ENCODE peak calls at places on chromosomes 3 and 15, in five cellular contexts. G, F, Y, X and D are unnamed samples.

GRCh38 chr15:47715856-47716445 is 1.4 kb upstream of the SEMA6D start:
- DNase-seq in G (no peak), F (no peak), Y (peak; percentile 53), X (no peak), D (no peak)

GRCh38 chr15:85706779-85707518 is 87.8 kb downstream of the KLHL25 start:
- DNase-seq in G (peak; percentile 43), F (peak; percentile 87), Y (no peak), X (no peak), D (peak; percentile 67)

GRCh38 chr15:40046721-40047412 is 7.9 kb upstream of the SRP14 start:
- DNase-seq in G (no peak), F (no peak), Y (no peak), X (no peak), D (no peak)

GRCh38 chr15:52678468-52679231 is 538 bp downstream of the ATOSA start:
- DNase-seq in G (peak; percentile 81), F (peak; percentile 44), Y (peak; percentile 82), X (peak; percentile 83), D (peak; percentile 66)

GRCh38 chr3:178802259-178802658 is 266.0 kb downstream of the KCNMB2 start:
- DNase-seq in G (no peak), F (no peak), Y (no peak), X (no peak), D (no peak)

GRCh38 chr3:123801474-123801873 is 82.7 kb downstream of the MYLK start:
- DNase-seq in G (no peak), F (no peak), Y (no peak), X (no peak), D (no peak)

GRCh38 chr3:144989756-144990155 is 1018.1 kb downstream of the DIPK2A start:
- DNase-seq in G (no peak), F (no peak), Y (no peak), X (no peak), D (no peak)

GRCh38 chr15:63353261-63353660 is 28.4 kb downstream of the CA12 start:
- DNase-seq in G (no peak), F (no peak), Y (no peak), X (no peak), D (no peak)

GRCh38 chr3:120569224-120569915 is 26.8 kb upstream of the NDUFB4 start:
- DNase-seq in G (no peak), F (no peak), Y (no peak), X (no peak), D (no peak)

GRCh38 chr15:72936691-72937679 is 115.3 kb upstream of the NEO1 start:
- DNase-seq in G (no peak), F (no peak), Y (no peak), X (no peak), D (no peak)

GRCh38 chr3:41200669-41201021 is 1.3 kb downstream of the CTNNB1 start:
- DNase-seq in G (peak; percentile 39), F (no peak), Y (peak; percentile 53), X (no peak), D (peak; percentile 62)

GRCh38 chr3:139227165-139227564 is 116.7 kb upstream of the MRPS22 start:
- DNase-seq in G (no peak), F (no peak), Y (no peak), X (no peak), D (no peak)

GRCh38 chr3:135240426-135240825 is 445.4 kb downstream of the EPHB1 start:
- DNase-seq in G (no peak), F (no peak), Y (peak; percentile 46), X (peak; percentile 74), D (no peak)

GRCh38 chr15:89783861-89784685 is 7.9 kb downstream of the MESP2 start:
- DNase-seq in G (no peak), F (no peak), Y (no peak), X (no peak), D (no peak)

GRCh38 chr3:100715176-100715575 is 5.9 kb downstream of the TFG start:
- DNase-seq in G (no peak), F (no peak), Y (no peak), X (no peak), D (no peak)

GRCh38 chr3:153070153-153070868 is 91.7 kb upstream of the RAP2B start:
- DNase-seq in G (peak; percentile 6), F (peak; percentile 47), Y (no peak), X (no peak), D (no peak)

GRCh38 chr15:99978426-99978825 is 245.2 kb upstream of the LYSMD4 start:
- DNase-seq in G (no peak), F (no peak), Y (no peak), X (peak; percentile 64), D (no peak)

GRCh38 chr3:149390772-149391212 is 13.3 kb upstream of the TM4SF1 start:
- DNase-seq in G (no peak), F (no peak), Y (no peak), X (no peak), D (no peak)

GRCh38 chr3:125684199-125684598 is 88.9 kb upstream of the OSBPL11 start:
- DNase-seq in G (peak; percentile 60), F (no peak), Y (peak; percentile 73), X (peak; percentile 82), D (peak; percentile 4)

GRCh38 chr3:33385423-33385822 is 54.8 kb downstream of the UBP1 start:
- DNase-seq in G (no peak), F (no peak), Y (no peak), X (no peak), D (peak; percentile 14)

GRCh38 chr3:97991278-97991652 is 19.0 kb upstream of the RIOX2 start:
- DNase-seq in G (no peak), F (no peak), Y (no peak), X (no peak), D (no peak)
- H2AFZ ChIP-seq in G (no peak overlapping the region), F (no peak overlapping the region), Y (no peak overlapping the region), X (peak overlapping the region; percentile 70), D (no peak overlapping the region)

DNA sequence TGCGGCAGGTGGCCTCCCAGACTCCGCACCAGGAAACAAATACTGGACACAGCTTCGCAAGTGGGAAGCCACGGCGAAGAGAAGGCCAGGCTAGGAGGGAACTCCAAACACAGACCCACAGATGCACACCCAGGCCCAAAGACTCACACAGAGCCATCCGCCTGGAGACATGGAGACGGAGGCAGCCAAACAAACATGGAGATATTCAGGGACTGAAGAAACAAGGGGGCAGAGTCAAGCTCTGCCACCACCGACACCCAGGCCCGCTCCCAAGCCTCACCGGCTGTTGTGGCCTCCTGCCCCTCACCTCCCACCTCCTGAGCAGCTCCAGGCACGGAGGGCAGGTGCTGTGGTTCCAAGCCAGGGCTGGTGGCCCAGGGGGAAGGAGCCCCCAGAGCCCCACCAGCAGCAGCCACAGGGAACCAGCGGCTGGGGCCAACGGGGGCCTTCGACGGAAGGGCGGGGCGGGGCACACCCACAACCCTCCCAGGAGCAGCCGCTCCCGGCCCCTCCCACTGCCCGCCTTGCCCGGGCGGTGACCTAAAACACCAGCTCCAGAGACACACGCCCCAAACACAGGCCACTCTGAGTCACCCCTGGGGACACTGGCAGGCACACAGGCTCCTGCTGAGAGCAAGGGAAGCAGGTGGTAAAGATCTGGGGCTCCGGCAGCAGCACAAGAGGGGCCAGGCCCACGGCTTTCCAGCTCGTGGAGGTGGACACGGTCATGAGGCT is 31.9 kb downstream of the TNK2 start:
- DNase-seq in G (peak; percentile 51), F (no peak), Y (no peak), X (no peak), D (no peak)
- H3K27ac ChIP-seq in G (no peak overlapping the region), F (no peak overlapping the region), Y (no peak overlapping the region), X (no peak overlapping the region), D (no peak overlapping the region)

DNA sequence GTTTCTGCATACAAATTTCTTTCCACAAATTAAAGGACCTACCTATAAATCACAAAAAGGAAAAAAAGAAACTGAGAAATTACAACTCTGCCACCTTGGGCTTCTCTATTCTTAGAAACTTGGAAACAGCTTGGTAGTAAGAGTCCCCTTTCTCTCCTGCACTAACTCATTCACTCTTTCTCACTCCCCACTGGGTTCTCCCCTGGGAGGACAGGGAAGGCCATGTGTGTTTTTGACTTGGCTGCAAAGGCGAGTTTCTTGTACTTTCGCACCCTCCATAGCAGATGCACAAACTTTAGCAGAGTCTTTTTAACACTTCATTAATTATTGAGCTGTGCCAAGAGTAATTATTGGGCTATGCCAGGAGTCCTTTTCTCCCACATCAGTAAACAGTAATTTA is 224.5 kb upstream of the ATP11B start:
- DNase-seq in G (no peak), F (no peak), Y (no peak), X (no peak), D (no peak)
- TF ChIP-seq EZH2phosphoT487 in G (no peak), F (no peak), Y (no peak), X (no peak), D (no peak)

GRCh38 chr3:127740136-127740915 is 67.6 kb downstream of the ABTB1 start:
- DNase-seq in G (no peak), F (no peak), Y (no peak), X (no peak), D (no peak)

GRCh38 chr3:127741690-127742089 is 68.9 kb downstream of the ABTB1 start:
- DNase-seq in G (no peak), F (no peak), Y (no peak), X (no peak), D (no peak)

GRCh38 chr3:127741246-127741645 is 68.5 kb downstream of the ABTB1 start:
- DNase-seq in G (no peak), F (no peak), Y (no peak), X (no peak), D (no peak)

GRCh38 chr3:127738192-127738840 is 65.6 kb downstream of the ABTB1 start:
- DNase-seq in G (peak; percentile 38), F (no peak), Y (no peak), X (no peak), D (no peak)

DNA sequence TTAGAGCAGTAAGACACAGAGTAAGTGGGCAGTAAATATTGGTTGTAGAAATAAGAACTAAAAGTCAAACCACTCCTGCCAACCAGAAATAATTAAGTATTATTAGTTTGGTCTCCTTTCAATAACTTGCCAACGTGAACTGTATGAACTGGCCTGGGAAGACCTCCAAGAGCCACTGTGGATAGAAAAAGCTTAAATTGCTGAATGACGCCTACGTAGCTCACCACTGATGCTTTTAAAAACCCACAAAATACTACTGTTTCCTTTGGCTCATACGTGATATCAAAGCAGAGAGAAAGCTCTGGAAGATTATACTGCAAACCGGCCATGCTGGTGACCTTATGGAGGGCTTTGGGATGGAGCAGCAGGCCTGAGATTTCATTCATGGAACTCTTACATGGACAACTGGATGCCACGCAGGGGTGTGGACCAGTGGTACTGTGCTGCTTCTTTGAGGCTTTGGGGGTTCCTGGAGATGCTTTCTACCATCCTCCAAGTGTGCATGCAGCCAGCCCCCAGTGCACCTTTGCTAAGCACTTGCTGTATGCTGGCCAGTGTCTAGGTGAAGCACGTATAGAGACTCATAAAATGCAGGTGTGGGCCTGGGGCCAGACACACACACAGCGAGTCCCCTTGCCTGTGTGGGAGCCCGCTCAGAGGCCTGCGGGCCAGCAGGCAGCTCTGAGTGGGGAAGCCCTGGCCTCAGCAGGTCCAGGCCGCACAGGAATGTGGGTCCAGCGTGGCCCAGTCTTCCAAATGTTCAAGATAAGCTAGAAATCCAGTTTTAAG is 66.8 kb downstream of the ABTB1 start:
- DNase-seq in G (no peak), F (no peak), Y (no peak), X (no peak), D (no peak)
- H2AFZ ChIP-seq in G (no peak overlapping the region), F (no peak overlapping the region), Y (no peak overlapping the region), X (no peak overlapping the region), D (no peak overlapping the region)

DNA sequence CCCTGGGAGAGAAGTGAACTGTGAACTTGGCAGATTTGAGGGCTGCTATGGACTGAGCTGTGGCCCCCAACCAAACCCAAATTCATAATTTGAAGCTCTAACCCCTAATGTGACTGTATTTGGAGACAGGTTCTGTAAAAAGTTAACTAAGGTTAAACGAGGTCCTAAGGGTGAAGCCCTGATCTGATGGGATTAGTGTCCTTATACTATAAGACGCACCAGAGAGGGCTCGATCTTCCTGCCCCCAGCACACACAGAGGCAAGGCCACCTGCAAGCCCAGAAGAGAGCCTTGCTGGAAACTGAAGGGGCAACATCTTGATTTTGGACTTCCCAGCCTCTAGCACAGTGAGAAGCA is 34.0 kb downstream of the TKT start:
- DNase-seq in G (no peak), F (no peak), Y (no peak), X (no peak), D (no peak)
- H3K27ac ChIP-seq in G (no peak overlapping the region), F (no peak overlapping the region), Y (peak overlapping the region; percentile 53), X (peak overlapping the region; percentile 88), D (no peak overlapping the region)